ENCODE peak calls at places on chromosomes 16 and 17, in four cellular contexts. X is transverse colon, H is stomach, O is sigmoid colon. V is an unnamed sample.

GRCh38 chr16:30381351-30382041 is 865 bp downstream of the SEPTIN1 start:
- DNase-seq in O (no peak), X (no peak), H (no peak), V (no peak)

GRCh38 chr16:50721549-50722409 is 20.1 kb upstream of the CYLD start:
- DNase-seq in H (no peak), O (peak), X (no peak), V (no peak)

GRCh38 chr17:53492532-53492931 is 330.2 kb upstream of the KIF2B start:
- DNase-seq in O (no peak), H (no peak), X (no peak), V (no peak)

GRCh38 chr16:71929048-71929447 is 33.7 kb downstream of the IST1 start:
- DNase-seq in H (no peak), O (peak), X (peak), V (no peak)

GRCh38 chr16:88487920-88488842 is 35.1 kb downstream of the ZFPM1 start:
- DNase-seq in H (peak), X (peak), O (no peak), V (no peak)

GRCh38 chr16:56245197-56245596 is 53.9 kb downstream of the GNAO1 start:
- DNase-seq in H (no peak), X (no peak), O (no peak), V (no peak)

GRCh38 chr17:62707425-62707739 is 79.9 kb downstream of the MRC2 start:
- DNase-seq in H (no peak), X (no peak), O (no peak), V (no peak)

GRCh38 chr16:77738706-77739105 is 16.4 kb downstream of the NUDT7 start:
- DNase-seq in O (no peak), X (no peak), H (no peak), V (no peak)

GRCh38 chr16:15950167-15950854 is 895 bp downstream of the ABCC1 start:
- DNase-seq in O (peak), X (peak), H (peak), V (no peak)

GRCh38 chr16:87681990-87682570 is 79.8 kb downstream of the JPH3 start:
- DNase-seq in X (no peak), O (no peak), H (no peak), V (no peak)

GRCh38 chr17:80889231-80889896 is 102.3 kb upstream of the CHMP6 start:
- DNase-seq in H (no peak), O (peak), X (no peak), V (no peak)

GRCh38 chr16:58337090-58337444 is 42.2 kb upstream of the PRSS54 start:
- DNase-seq in H (no peak), X (no peak), O (no peak), V (no peak)

GRCh38 chr16:67723151-67723915 is 4.2 kb upstream of the GFOD2 start:
- DNase-seq in H (no peak), O (peak), X (no peak), V (no peak)

GRCh38 chr17:72614871-72615626 is 477.4 kb downstream of the SLC39A11 start:
- DNase-seq in X (peak), O (no peak), H (peak), V (peak)

GRCh38 chr17:2402517-2402916 is 1.7 kb upstream of the MNT start:
- DNase-seq in X (no peak), H (no peak), O (peak), V (no peak)

GRCh38 chr17:13508916-13509315 is 92.8 kb downstream of the HS3ST3A1 start:
- DNase-seq in H (no peak), O (no peak), X (no peak), V (no peak)

GRCh38 chr17:60819447-60820130 is 141.9 kb downstream of the BCAS3 start:
- DNase-seq in H (no peak), X (no peak), O (no peak), V (no peak)

GRCh38 chr17:4110152-4110551 is 32.7 kb downstream of the ZZEF1 start:
- DNase-seq in O (no peak), X (no peak), H (no peak), V (no peak)

GRCh38 chr17:28576758-28577465 is at the start of gene ALDOC:
- DNase-seq in O (peak), X (peak), H (peak), V (peak)

GRCh38 chr17:7041607-7042506 is 2.0 kb downstream of the SLC16A11 start:
- DNase-seq in O (no peak), H (no peak), X (no peak), V (no peak)

GRCh38 chr16:80285089-80285488 is 255.7 kb upstream of the DYNLRB2 start:
- DNase-seq in O (no peak), H (no peak), X (no peak), V (no peak)

GRCh38 chr16:74721716-74722115 is 21.1 kb upstream of the MLKL start:
- DNase-seq in H (no peak), O (no peak), X (no peak), V (no peak)

GRCh38 chr16:72990003-72990521 is 57.9 kb downstream of the ZFHX3 start:
- DNase-seq in X (peak), O (peak), H (peak), V (peak)

GRCh38 chr17:70405492-70406220 is 236.3 kb downstream of the KCNJ2 start:
- DNase-seq in O (no peak), X (no peak), H (no peak), V (peak)

GRCh38 chr17:44556854-44557606 is at the start of gene FZD2:
- DNase-seq in H (peak), X (peak), O (peak), V (peak)

GRCh38 chr17:83096401-83097220 is 17.2 kb downstream of the METRNL start:
- DNase-seq in O (no peak), H (peak), X (peak), V (no peak)

GRCh38 chr16:89197033-89197632 is 3.2 kb downstream of the SLC22A31 start:
- DNase-seq in H (no peak), X (no peak), O (no peak), V (no peak)

GRCh38 chr16:88535181-88535856 is 34.9 kb upstream of the ZC3H18 start:
- DNase-seq in O (no peak), X (no peak), H (no peak), V (no peak)

GRCh38 chr17:49358638-49359247 is 3.3 kb downstream of the ZNF652 start:
- DNase-seq in X (no peak), O (no peak), H (no peak), V (no peak)

GRCh38 chr16:8634991-8635736 is 13.7 kb downstream of the METTL22 start:
- DNase-seq in X (no peak), O (peak), H (no peak), V (no peak)

GRCh38 chr16:57810197-57811024 is 8.1 kb upstream of the KIFC3 start:
- DNase-seq in H (peak), X (peak), O (peak), V (peak)

GRCh38 chr16:56482667-56483236 is 31.4 kb downstream of the OGFOD1 start:
- DNase-seq in O (no peak), X (no peak), H (no peak), V (no peak)

GRCh38 chr16:28082624-28083023 is 19.1 kb upstream of the GSG1L start:
- DNase-seq in X (peak), O (no peak), H (no peak), V (no peak)

DNA sequence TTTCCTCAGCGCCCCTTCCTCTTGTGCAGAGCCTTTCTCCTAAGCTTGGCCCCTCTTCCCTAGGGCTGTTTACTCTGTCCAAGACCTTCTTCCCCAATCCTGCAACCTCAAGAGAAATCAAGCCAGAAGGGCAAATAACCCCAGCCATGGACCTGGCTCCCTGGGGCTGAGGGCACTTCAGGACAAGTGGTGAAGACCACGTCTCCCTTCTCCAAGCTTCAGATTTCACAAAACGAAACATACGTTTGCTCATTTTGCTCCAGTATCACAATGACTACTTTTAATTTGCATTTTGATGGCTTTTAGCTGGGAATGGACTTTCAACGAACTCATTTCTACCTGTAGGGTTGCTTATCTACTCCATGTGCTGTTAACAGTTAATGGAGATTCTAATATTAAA is 139.8 kb upstream of the CACNG5 start:
- DNase-seq in O (no peak), H (no peak), X (no peak), V (no peak)
- TF ChIP-seq EP300 in O (no peak), H (no peak), X (no peak), V (no peak)

GRCh38 chr17:48113201-48113676 is 5.7 kb downstream of the SNX11 start:
- DNase-seq in O (no peak), H (no peak), X (no peak), V (no peak)
- H3K4me3 ChIP-seq in O (no peak), H (no peak), X (no peak), V (no peak)

GRCh38 chr17:8151120-8151640 is 1.0 kb downstream of the PER1 start:
- DNase-seq in H (peak), X (peak), O (peak), V (peak)
- TF ChIP-seq EP300 in H (peak), X (peak), O (peak), V (peak)

DNA sequence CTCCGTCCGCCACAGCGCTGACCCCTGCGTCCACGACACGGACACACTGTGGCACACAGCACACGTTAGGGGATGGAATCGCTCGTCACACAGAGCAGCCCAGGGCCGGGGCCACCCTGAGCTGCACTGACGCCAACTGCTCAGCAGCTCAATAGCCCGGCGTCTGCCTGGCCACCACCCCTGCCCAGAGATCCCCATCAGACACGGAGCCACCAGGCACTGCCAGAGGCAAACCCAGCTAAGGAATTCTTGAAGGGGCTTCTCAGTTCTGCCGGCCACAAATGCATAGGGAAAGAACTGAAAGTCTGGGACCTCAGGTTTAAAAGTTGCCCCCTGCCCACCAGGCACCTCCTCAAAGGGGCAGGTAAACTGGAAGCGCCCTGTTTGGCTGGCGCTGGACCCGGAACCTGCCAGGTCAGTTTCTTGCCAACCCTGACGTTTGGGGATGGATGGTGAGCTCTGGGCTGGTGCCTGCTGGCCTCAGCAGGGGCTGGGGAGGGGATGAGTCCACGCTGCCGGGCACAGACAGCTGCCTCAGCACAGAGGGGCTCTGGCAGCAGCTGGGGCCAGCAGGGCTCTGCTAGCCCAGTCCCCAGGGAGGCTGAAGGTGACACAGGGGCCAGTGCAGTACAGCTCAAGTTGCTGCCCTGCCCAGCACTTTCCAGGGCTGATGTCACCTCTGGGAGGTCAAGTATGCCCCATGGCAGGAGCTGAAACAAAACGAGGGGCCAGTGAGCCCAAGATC is 33.2 kb downstream of the TIMM22 start:
- DNase-seq in H (no peak), O (no peak), X (no peak), V (no peak)
- H3K4me3 ChIP-seq in H (peak), O (peak), X (peak), V (no peak)